ENCODE peak calls at places on chromosomes 3 and 15, in five cellular contexts. J is adipocyte; H is GM23338; Y is CD4-positive, alpha-beta memory T cell; W is tibial artery. Z is an unnamed sample.

GRCh38 chr3:183268361-183268760 is 15.3 kb downstream of the B3GNT5 start:
- DNase-seq in J (no peak), H (peak; percentile 46), Y (no peak), W (no peak), Z (no peak)

GRCh38 chr3:120503727-120504616 is 53.2 kb upstream of the FSTL1 start:
- DNase-seq in J (no peak), H (peak; percentile 48), Y (no peak), W (no peak), Z (no peak)

GRCh38 chr15:71790081-71790480 is 20.3 kb upstream of the NR2E3 start:
- DNase-seq in J (no peak), H (no peak), Y (no peak), W (peak; percentile 61), Z (no peak)

GRCh38 chr3:99859855-99860254 is 42.2 kb downstream of the CMSS1 start:
- DNase-seq in J (peak; percentile 94), H (no peak), Y (no peak), W (no peak), Z (no peak)

GRCh38 chr15:101810905-101811304 is 1.1 kb upstream of the OR4F15 start:
- DNase-seq in J (peak; percentile 35), H (peak; percentile 51), Y (no peak), W (no peak), Z (no peak)

GRCh38 chr15:41423979-41424659 is 7.2 kb downstream of the RTF1 start:
- DNase-seq in J (no peak), H (no peak), Y (no peak), W (no peak), Z (no peak)

GRCh38 chr15:95365615-95366107 is 964.8 kb upstream of the NR2F2 start:
- DNase-seq in J (no peak), H (no peak), Y (no peak), W (no peak), Z (no peak)

GRCh38 chr3:183254816-183255730 is 2.0 kb downstream of the B3GNT5 start:
- DNase-seq in J (no peak), H (no peak), Y (no peak), W (no peak), Z (no peak)

GRCh38 chr3:10228248-10228950 is 19.9 kb upstream of the TATDN2 start:
- DNase-seq in J (peak; percentile 7), H (no peak), Y (no peak), W (no peak), Z (no peak)

GRCh38 chr3:58164199-58164879 is 46.4 kb downstream of the DNASE1L3 start:
- DNase-seq in J (no peak), H (no peak), Y (no peak), W (peak; percentile 88), Z (no peak)

GRCh38 chr3:19159966-19160365 is 11.7 kb downstream of the KCNH8 start:
- DNase-seq in J (no peak), H (no peak), Y (no peak), W (no peak), Z (no peak)

GRCh38 chr15:68096099-68096498 is 42.0 kb downstream of the PIAS1 start:
- DNase-seq in J (no peak), H (no peak), Y (no peak), W (no peak), Z (no peak)

GRCh38 chr15:63409179-63409578 is 27.5 kb upstream of the CA12 start:
- DNase-seq in J (no peak), H (no peak), Y (no peak), W (no peak), Z (no peak)

GRCh38 chr15:50698101-50698500 is 11.5 kb upstream of the TRPM7 start:
- DNase-seq in J (peak; percentile 40), H (no peak), Y (no peak), W (no peak), Z (no peak)

GRCh38 chr3:70805044-70805732 is 492.8 kb upstream of the MDFIC2 start:
- DNase-seq in J (peak; percentile 58), H (no peak), Y (no peak), W (no peak), Z (no peak)

GRCh38 chr15:66891776-66892175 is 173.6 kb upstream of the SMAD3 start:
- DNase-seq in J (no peak), H (no peak), Y (no peak), W (no peak), Z (no peak)

GRCh38 chr15:63553388-63553791 is 43.8 kb upstream of the FBXL22 start:
- DNase-seq in J (peak; percentile 85), H (peak; percentile 67), Y (no peak), W (no peak), Z (peak; percentile 12)

GRCh38 chr15:99324082-99324620 is 72.9 kb downstream of the LRRC28 start:
- DNase-seq in J (peak; percentile 93), H (no peak), Y (no peak), W (peak; percentile 72), Z (no peak)

DNA sequence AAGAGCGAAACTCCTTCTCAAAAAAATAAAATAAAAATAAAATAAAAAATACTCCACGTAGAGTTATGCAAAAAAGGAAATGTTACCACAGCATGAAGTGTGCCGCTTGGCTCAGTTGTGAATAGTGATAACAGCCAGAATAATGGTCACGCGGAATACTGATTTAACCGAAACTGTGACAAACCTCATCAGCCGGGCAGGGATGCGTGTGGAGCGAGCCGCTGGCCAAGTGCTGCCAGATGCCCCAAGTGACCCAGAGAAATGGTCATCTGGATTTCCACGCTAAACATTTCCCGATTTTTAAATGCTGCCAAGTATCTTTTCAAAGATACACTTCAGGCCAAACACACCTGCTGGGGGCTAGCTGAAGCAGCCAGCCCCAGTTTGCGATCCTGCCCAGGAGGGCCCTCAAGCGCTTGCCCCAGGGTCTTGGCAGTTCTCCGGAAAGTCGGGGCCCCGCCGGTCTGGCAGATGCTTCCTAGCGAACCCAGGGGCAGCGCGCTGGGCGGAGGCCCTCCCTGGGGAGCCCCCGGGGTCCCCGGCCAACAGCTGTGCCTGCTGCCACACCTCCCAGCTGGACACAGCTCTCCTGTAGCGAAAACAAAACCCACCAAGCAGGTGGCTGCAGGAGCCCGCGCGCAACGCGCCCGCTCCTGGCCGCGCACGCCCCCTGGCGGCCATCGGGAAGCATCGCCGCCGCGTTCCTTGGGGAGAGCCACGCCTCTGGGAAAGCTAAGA is 35.1 kb downstream of the CMTM6 start:
- DNase-seq in J (peak; percentile 83), H (peak; percentile 77), Y (peak; percentile 82), W (peak; percentile 77), Z (peak; percentile 89)
- H3K4me3 ChIP-seq in J (no peak overlapping the region), H (peak overlapping the region; percentile 47), Y (no peak overlapping the region), W (peak overlapping the region; percentile 40), Z (peak overlapping the region; percentile 66)

DNA sequence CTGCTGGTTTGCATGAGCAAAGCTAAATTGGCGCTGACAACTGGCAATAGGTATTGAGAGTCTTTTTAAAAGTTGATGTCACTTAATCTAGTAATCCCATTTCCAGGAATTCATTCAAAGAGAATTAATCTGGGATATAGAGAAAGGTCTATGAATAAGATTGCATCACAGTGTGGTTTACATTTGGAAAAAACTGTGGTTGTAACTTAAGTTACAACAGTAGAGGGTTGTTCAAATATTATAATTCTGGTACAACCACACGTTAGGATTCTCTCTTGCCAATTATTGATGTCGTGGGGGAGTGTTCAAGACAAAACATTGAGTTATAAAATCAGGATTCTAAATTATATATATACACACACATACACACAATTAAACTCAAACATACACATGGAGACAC is 79.8 kb downstream of the LIPC start:
- DNase-seq in J (no peak), H (no peak), Y (no peak), W (no peak), Z (no peak)
- H3K4me3 ChIP-seq in J (no peak overlapping the region), H (no peak overlapping the region), Y (no peak overlapping the region), W (no peak overlapping the region), Z (no peak overlapping the region)

DNA sequence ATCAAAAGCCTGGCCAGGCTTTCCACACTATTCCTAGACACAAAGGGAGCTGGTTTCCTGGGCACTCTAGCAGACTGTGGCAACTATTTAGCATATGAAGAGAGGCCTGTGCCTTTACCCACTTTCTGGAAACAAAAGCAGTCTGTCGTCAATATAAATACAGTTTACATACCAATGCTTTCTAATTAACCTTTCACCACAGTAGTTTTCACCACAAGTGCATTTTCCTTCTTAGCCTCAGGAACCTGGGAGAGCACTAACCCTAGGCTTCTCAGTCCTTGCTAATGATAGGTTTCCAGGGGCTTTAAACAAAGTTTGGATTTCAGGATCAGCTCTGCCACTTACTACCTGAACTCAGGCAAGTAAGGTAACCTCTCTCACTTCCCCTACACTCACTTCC is 499.1 kb downstream of the MAGI1 start:
- DNase-seq in J (no peak), H (peak; percentile 90), Y (no peak), W (no peak), Z (no peak)
- H3K4me3 ChIP-seq in J (no peak overlapping the region), H (peak overlapping the region; percentile 15), Y (no peak overlapping the region), W (no peak overlapping the region), Z (no peak overlapping the region)

GRCh38 chr15:76932090-76932966 is 779 bp downstream of the RCN2 start:
- DNase-seq in J (peak; percentile 39), H (peak; percentile 17), Y (peak; percentile 11), W (no peak), Z (peak; percentile 8)
- H3K4me3 ChIP-seq in J (peak overlapping the region; percentile 90), H (peak overlapping the region; percentile 82), Y (peak overlapping the region; percentile 28), W (peak overlapping the region; percentile 81), Z (peak overlapping the region; percentile 70)

GRCh38 chr3:131216340-131216739 is 165.2 kb upstream of the NUDT16 start:
- DNase-seq in J (peak; percentile 7), H (no peak), Y (no peak), W (no peak), Z (no peak)

GRCh38 chr3:131218196-131218595 is 163.4 kb upstream of the NUDT16 start:
- DNase-seq in J (peak; percentile 14), H (no peak), Y (no peak), W (no peak), Z (no peak)

GRCh38 chr3:131216801-131217200 is 164.8 kb upstream of the NUDT16 start:
- DNase-seq in J (peak; percentile 64), H (peak; percentile 21), Y (no peak), W (no peak), Z (no peak)

GRCh38 chr3:131221731-131222130 is 159.8 kb upstream of the NUDT16 start:
- DNase-seq in J (peak; percentile 64), H (no peak), Y (no peak), W (no peak), Z (no peak)

DNA sequence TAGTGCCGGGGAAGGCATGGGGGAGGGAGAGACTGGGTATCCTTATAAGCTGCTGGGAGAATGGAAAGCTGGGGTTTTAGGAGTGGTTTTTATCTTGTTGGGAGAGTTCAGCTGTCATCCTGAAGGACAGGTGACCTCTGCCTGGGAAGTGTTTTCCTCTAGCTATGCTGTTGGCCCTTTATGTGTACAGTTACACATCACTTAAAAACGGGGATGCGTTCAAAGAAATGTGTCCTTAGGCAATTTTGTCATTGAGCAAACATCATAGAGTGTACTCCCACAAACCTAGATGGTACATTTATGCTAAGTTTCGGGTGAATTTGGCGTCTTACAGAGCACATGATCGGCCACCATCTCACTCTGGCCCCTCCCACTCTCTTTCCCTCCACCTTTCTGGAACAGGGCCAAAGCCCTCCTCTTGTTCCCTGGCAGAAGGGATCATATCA is 164.3 kb upstream of the NUDT16 start:
- DNase-seq in J (peak; percentile 11), H (no peak), Y (no peak), W (no peak), Z (no peak)
- H3K4me3 ChIP-seq in J (peak overlapping the region; percentile 40), H (no peak overlapping the region), Y (no peak overlapping the region), W (no peak overlapping the region), Z (no peak overlapping the region)

GRCh38 chr15:93035953-93036810 is 52.8 kb downstream of the RGMA start:
- DNase-seq in J (peak; percentile 54), H (peak; percentile 69), Y (peak; percentile 43), W (peak; percentile 63), Z (peak; percentile 30)
- H3K4me3 ChIP-seq in J (no peak overlapping the region), H (no peak overlapping the region), Y (no peak overlapping the region), W (no peak overlapping the region), Z (no peak overlapping the region)

Z was measured in naive thymus-derived CD4-positive, alpha-beta T cell.